ENCODE peak calls at places on chromosomes 7 and 10, in five cellular contexts. V is Daoy; I is activated CD8-positive, alpha-beta memory T cell treated with anti-CD3 and anti-CD28 coated beads for 4 hours; T is sigmoid colon; F is hepatocyte. A is an unnamed sample.

GRCh38 chr10:11386044-11386443 is 225.4 kb downstream of the USP6NL start:
- DNase-seq in V (no peak), T (no peak), F (no peak), I (no peak), A (no peak)

GRCh38 chr7:65264258-65264657 is 109.4 kb upstream of the ZNF92 start:
- DNase-seq in F (no peak), I (no peak), V (no peak), T (no peak), A (no peak)

GRCh38 chr10:4549254-4549653 is 276.8 kb upstream of the AKR1E2 start:
- DNase-seq in F (no peak), I (no peak), V (no peak), T (no peak), A (no peak)

GRCh38 chr10:89563861-89564478 is 28.6 kb upstream of the SLC16A12 start:
- DNase-seq in F (peak), V (peak), I (no peak), T (no peak), A (peak)

GRCh38 chr7:128853691-128854298 is 8.9 kb upstream of the ATP6V1F start:
- DNase-seq in V (no peak), F (no peak), T (no peak), I (no peak), A (no peak)

GRCh38 chr7:5266148-5267028 is 16.4 kb upstream of the SLC29A4 start:
- DNase-seq in I (no peak), T (no peak), F (no peak), V (no peak), A (no peak)

GRCh38 chr10:104424719-104425118 is 71.1 kb downstream of the CFAP58 start:
- DNase-seq in I (no peak), T (no peak), F (no peak), V (no peak), A (no peak)

GRCh38 chr10:279655-280054 is 144.4 kb downstream of the ZMYND11 start:
- DNase-seq in V (no peak), F (no peak), I (no peak), T (no peak), A (no peak)

GRCh38 chr7:27169658-27170493 is 4.2 kb downstream of the HOXA10 start:
- DNase-seq in V (no peak), F (peak), I (no peak), T (peak), A (peak)

GRCh38 chr7:132359746-132360145 is 216.5 kb downstream of the PLXNA4 start:
- DNase-seq in V (no peak), F (no peak), T (no peak), I (no peak), A (no peak)

GRCh38 chr7:92740713-92741126 is 95.7 kb downstream of the CDK6 start:
- DNase-seq in V (peak), T (no peak), F (peak), I (no peak), A (peak)

GRCh38 chr7:137952406-137952805 is 49.5 kb downstream of the CREB3L2 start:
- DNase-seq in I (no peak), V (no peak), T (no peak), F (no peak), A (no peak)

GRCh38 chr7:138030679-138031351 is 28.9 kb upstream of the CREB3L2 start:
- DNase-seq in F (peak), T (no peak), V (peak), I (no peak), A (peak)

GRCh38 chr7:45891462-45892402 is 3.4 kb downstream of the IGFBP1 start:
- DNase-seq in T (no peak), V (no peak), I (no peak), F (no peak), A (no peak)

GRCh38 chr10:47438857-47439474 is 44.9 kb downstream of the ANXA8 start:
- DNase-seq in T (no peak), V (peak), I (no peak), F (peak), A (peak)

GRCh38 chr10:79153753-79154152 is 85.0 kb downstream of the ZMIZ1 start:
- DNase-seq in T (no peak), I (no peak), F (no peak), V (no peak), A (peak)

GRCh38 chr7:105958037-105958436 is 5.0 kb upstream of the CDHR3 start:
- DNase-seq in V (no peak), T (no peak), I (no peak), F (no peak), A (no peak)

GRCh38 chr7:84637568-84638338 is 443.2 kb upstream of the SEMA3A start:
- DNase-seq in F (peak), V (peak), T (peak), I (no peak), A (peak)

GRCh38 chr7:98423043-98423442 is 22.2 kb upstream of the BAIAP2L1 start:
- DNase-seq in F (peak), V (peak), T (no peak), I (no peak), A (peak)

GRCh38 chr7:115267503-115267902 is 345.6 kb downstream of the MDFIC start:
- DNase-seq in V (no peak), T (no peak), I (no peak), F (no peak), A (no peak)

GRCh38 chr7:151585744-151586424 is 66.2 kb upstream of the RHEB start:
- DNase-seq in V (peak), F (no peak), T (no peak), I (no peak), A (no peak)

GRCh38 chr7:100582041-100582579 is 3.8 kb downstream of the LRCH4 start:
- DNase-seq in I (no peak), F (no peak), V (no peak), T (no peak), A (no peak)

GRCh38 chr7:15015545-15016314 is 113.2 kb upstream of the DGKB start:
- DNase-seq in V (peak), I (no peak), F (peak), T (no peak), A (peak)

GRCh38 chr7:105003875-105004510 is 10.0 kb upstream of the KMT2E start:
- DNase-seq in T (no peak), V (no peak), F (no peak), I (no peak), A (no peak)

GRCh38 chr10:43064331-43065075 is 12.4 kb upstream of the RET start:
- DNase-seq in T (no peak), F (no peak), I (no peak), V (no peak), A (no peak)

GRCh38 chr10:109393425-109393824 is 529.9 kb downstream of the XPNPEP1 start:
- DNase-seq in F (peak), V (no peak), I (no peak), T (no peak), A (no peak)

GRCh38 chr10:101292194-101293006 is 61.6 kb upstream of the BTRC start:
- DNase-seq in T (no peak), V (peak), F (peak), I (no peak), A (no peak)

GRCh38 chr7:149287622-149288021 is 25.6 kb downstream of the ZNF783 start:
- DNase-seq in F (no peak), T (no peak), I (no peak), V (no peak), A (no peak)

A was measured in ACHN.